ENCODE peak calls at places on chromosomes 1 and 21, in six cellular contexts. E is germinal center; B is stimulated activated CD8-positive, alpha-beta memory T cell treated with anti-CD3 and anti-CD28 coated beads, Interleukin-4, amount 100 ng/mL, for 1 hour; P is SK-N-SH; M is right lobe of liver; F is anterior cingulate cortex. D is an unnamed sample.

GRCh38 chr21:43869486-43870325 is 4.7 kb downstream of the AGPAT3 start:
- DNase-seq in M (no peak), B (no peak), F (no peak), E (no peak), P (no peak), D (no peak)

GRCh38 chr1:19661721-19662228 is 2.9 kb upstream of the HTR6 start:
- DNase-seq in B (no peak), P (no peak), F (no peak), M (no peak), E (no peak), D (no peak)

GRCh38 chr1:68456207-68456606 is 6.5 kb upstream of the RPE65 start:
- DNase-seq in F (no peak), P (no peak), B (no peak), E (no peak), M (no peak), D (no peak)

GRCh38 chr1:33050221-33051076 is 13.8 kb upstream of the AK2 start:
- DNase-seq in F (no peak), B (no peak), E (no peak), P (no peak), M (no peak), D (no peak)

GRCh38 chr1:54096491-54097235 is 43.3 kb downstream of the TCEANC2 start:
- DNase-seq in M (no peak), E (no peak), B (no peak), P (no peak), F (no peak), D (no peak)

GRCh38 chr1:119318466-119319309 is 49.9 kb upstream of the HAO2 start:
- DNase-seq in E (no peak), F (no peak), B (no peak), M (no peak), P (no peak), D (no peak)

GRCh38 chr1:246775531-246776385 is 51.5 kb downstream of the SCCPDH start:
- DNase-seq in E (no peak), B (no peak), F (no peak), P (no peak), M (no peak), D (no peak)

GRCh38 chr1:110136911-110137310 is 13.4 kb upstream of the SLC6A17 start:
- DNase-seq in F (peak), M (no peak), P (peak), B (no peak), E (no peak), D (no peak)

GRCh38 chr1:161200421-161200991 is 1.7 kb upstream of the ADAMTS4 start:
- DNase-seq in F (peak), B (no peak), M (no peak), E (no peak), P (no peak), D (no peak)